ENCODE peak calls at places on chromosomes 4 and X, in five cellular contexts. N, E, X, A and I are unnamed samples.

GRCh38 chr4:186593587-186593973 is 38.2 kb upstream of the MTNR1A start:
- DNase-seq in A (no peak), N (no peak), E (no peak), X (no peak), I (no peak)

GRCh38 chrX:46757052-46757451 is 1.9 kb downstream of the SLC9A7 start:
- DNase-seq in A (no peak), X (no peak), N (no peak), E (no peak), I (no peak)

GRCh38 chr4:11343536-11343935 is 85.2 kb downstream of the HS3ST1 start:
- DNase-seq in A (no peak), X (no peak), E (no peak), N (no peak), I (no peak)

GRCh38 chr4:81032174-81032551 is 1.7 kb downstream of the BMP3 start:
- DNase-seq in X (no peak), A (no peak), N (no peak), E (no peak), I (no peak)

GRCh38 chrX:129808163-129808828 is 28.5 kb downstream of the SASH3 start:
- DNase-seq in A (no peak), E (no peak), X (no peak), N (no peak), I (no peak)

GRCh38 chrX:120311632-120312000 is 355 bp upstream of the TMEM255A start:
- DNase-seq in X (no peak), N (no peak), E (no peak), A (no peak), I (no peak)

GRCh38 chr4:80213117-80213815 is 16.0 kb downstream of the PRDM8 start:
- DNase-seq in N (no peak), E (no peak), X (no peak), A (no peak), I (no peak)

GRCh38 chr4:48033825-48034413 is 17.3 kb downstream of the NIPAL1 start:
- DNase-seq in A (no peak), E (peak; percentile 32), N (peak; percentile 40), X (peak; percentile 28), I (peak; percentile 12)

GRCh38 chrX:21948897-21949578 is 8.5 kb downstream of the SMS start:
- DNase-seq in A (no peak), N (peak; percentile 44), X (no peak), E (no peak), I (no peak)

GRCh38 chr4:87036713-87037112 is 101.9 kb downstream of the AFF1 start:
- DNase-seq in X (no peak), N (no peak), A (no peak), E (no peak), I (no peak)

GRCh38 chrX:3119376-3119775 is 78.1 kb downstream of the ARSF start:
- DNase-seq in E (no peak), N (no peak), X (no peak), A (no peak), I (no peak)

GRCh38 chr4:189656551-189657165 is 284.0 kb upstream of the FRG1 start:
- DNase-seq in A (no peak), E (no peak), N (no peak), X (no peak), I (no peak)

GRCh38 chrX:9909254-9909653 is 57.9 kb upstream of the CLDN34 start:
- DNase-seq in N (no peak), X (no peak), E (no peak), A (no peak), I (no peak)

GRCh38 chr4:149211961-149212360 is 603.7 kb downstream of the IQCM start:
- DNase-seq in N (no peak), X (no peak), A (no peak), E (no peak), I (no peak)

GRCh38 chrX:150547511-150548115 is 20.8 kb upstream of the MTM1 start:
- DNase-seq in X (no peak), E (peak; percentile 59), N (peak; percentile 35), A (no peak), I (no peak)

GRCh38 chrX:112613039-112613438 is 66.7 kb downstream of the LHFPL1 start:
- DNase-seq in A (no peak), E (no peak), X (no peak), N (no peak), I (no peak)

GRCh38 chr4:47933798-47934197 is 19.4 kb upstream of the NFXL1 start:
- DNase-seq in X (peak; percentile 32), N (peak; percentile 36), A (no peak), E (peak; percentile 42), I (peak; percentile 16)

GRCh38 chr4:84956014-84956413 is 10.5 kb downstream of the WDFY3 start:
- DNase-seq in A (no peak), N (no peak), X (no peak), E (no peak), I (no peak)

GRCh38 chr4:87804871-87805270 is 5.5 kb downstream of the IBSP start:
- DNase-seq in X (no peak), N (no peak), E (no peak), A (no peak), I (no peak)

GRCh38 chr4:150078996-150079581 is 844 bp downstream of the DCLK2 start:
- DNase-seq in A (no peak), X (no peak), E (no peak), N (peak; percentile 77), I (peak; percentile 55)

GRCh38 chr4:149409186-149410056 is 406.2 kb downstream of the IQCM start:
- DNase-seq in N (no peak), E (no peak), X (no peak), A (no peak), I (no peak)

GRCh38 chrX:9433596-9433995 is 31.3 kb upstream of the TBL1X start:
- DNase-seq in E (no peak), X (no peak), A (no peak), N (no peak), I (no peak)

GRCh38 chr4:31327031-31327430 is 606.9 kb downstream of the PCDH7 start:
- DNase-seq in N (no peak), X (no peak), A (no peak), E (no peak), I (no peak)

GRCh38 chr4:145130788-145131398 is 32.8 kb downstream of the ABCE1 start:
- DNase-seq in X (no peak), E (no peak), N (no peak), A (no peak), I (no peak)

GRCh38 chrX:16144420-16144819 is 21.1 kb downstream of the GRPR start:
- DNase-seq in N (no peak), E (no peak), X (no peak), A (no peak), I (no peak)

GRCh38 chr4:88159137-88159725 is 792 bp upstream of the ABCG2 start:
- DNase-seq in X (peak; percentile 44), A (no peak), N (no peak), E (no peak), I (peak; percentile 49)

GRCh38 chrX:154355776-154356140 is 18.7 kb downstream of the FLNA start:
- DNase-seq in N (no peak), E (no peak), A (no peak), X (no peak), I (no peak)

GRCh38 chr4:86099348-86099747 is 260.5 kb downstream of the MAPK10 start:
- DNase-seq in A (no peak), X (no peak), E (peak; percentile 14), N (no peak), I (no peak)

GRCh38 chr4:73721419-73721818 is 18.9 kb upstream of the CXCL8 start:
- DNase-seq in N (no peak), A (no peak), X (no peak), E (no peak), I (no peak)
- TF ChIP-seq FOXM1 in N (no peak), A (no peak), X (no peak), E (no peak), I (no peak)

GRCh38 chr4:21447320-21448055 is 501.1 kb downstream of the KCNIP4 start:
- DNase-seq in E (no peak), N (no peak), X (no peak), A (no peak), I (no peak)
- TF ChIP-seq FOXM1 in E (no peak), N (no peak), X (no peak), A (no peak), I (no peak)

GRCh38 chrX:13007519-13008188 is 32.7 kb downstream of the TMSB4X start:
- DNase-seq in A (no peak), X (no peak), E (no peak), N (no peak), I (no peak)

GRCh38 chrX:13008851-13009250 is 33.9 kb downstream of the TMSB4X start:
- DNase-seq in E (no peak), X (no peak), N (no peak), A (no peak), I (no peak)

GRCh38 chrX:13009844-13010243 is 34.6 kb downstream of the FAM9C start:
- DNase-seq in E (no peak), A (no peak), N (no peak), X (no peak), I (no peak)

GRCh38 chrX:13009256-13009655 is 34.3 kb downstream of the TMSB4X start:
- DNase-seq in A (no peak), E (no peak), X (no peak), N (no peak), I (no peak)

DNA sequence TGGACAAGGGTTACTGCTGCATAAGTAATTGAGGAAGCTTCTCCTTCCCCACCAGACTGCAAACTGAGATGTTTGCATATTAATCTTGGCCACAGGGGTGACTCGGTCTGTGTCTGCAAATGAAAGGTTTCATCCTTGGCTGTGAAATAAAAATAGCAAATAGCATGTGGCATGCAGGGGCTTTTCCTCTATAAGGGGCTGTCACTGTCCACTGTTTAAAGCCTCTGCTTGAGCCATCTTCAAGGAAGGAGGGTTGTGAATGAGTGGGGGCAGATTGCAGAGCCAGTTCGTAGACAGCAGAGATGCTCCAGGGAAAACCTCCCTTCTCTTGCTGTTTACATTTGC is 33.3 kb downstream of the TMSB4X start:
- DNase-seq in A (no peak), N (no peak), E (no peak), X (no peak), I (no peak)
- TF ChIP-seq FOXM1 in A (no peak), N (no peak), E (no peak), X (no peak), I (no peak)

DNA sequence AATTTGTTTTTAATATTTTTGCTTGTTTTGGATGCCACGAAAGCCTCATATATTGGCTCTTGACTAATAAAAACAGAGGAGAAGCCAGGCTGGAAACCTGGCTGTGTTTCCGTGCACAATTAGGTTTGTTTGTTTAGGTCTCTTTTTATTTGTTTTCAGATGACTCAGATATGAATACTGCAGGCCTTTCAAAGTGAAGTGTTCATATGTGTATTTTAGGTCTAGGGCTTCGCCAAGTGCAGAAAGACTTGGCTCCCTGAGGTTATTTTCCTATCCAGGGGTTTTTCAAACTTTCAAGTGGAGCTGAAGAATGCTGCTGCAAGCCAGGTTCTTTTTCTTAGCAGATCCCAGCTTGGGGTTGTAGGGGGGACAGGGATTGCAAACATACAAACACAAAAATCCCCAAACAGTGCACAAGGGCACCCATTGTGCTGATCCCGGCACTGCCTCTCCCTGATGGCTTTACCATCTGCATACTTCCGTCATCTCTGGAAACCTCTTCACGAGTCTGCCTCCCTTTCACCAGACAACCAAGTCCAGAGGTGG is 108.4 kb downstream of the SMIM20 start:
- DNase-seq in E (no peak), X (peak; percentile 73), A (no peak), N (no peak), I (no peak)
- TF ChIP-seq FOXM1 in E (no peak), X (no peak), A (no peak), N (no peak), I (no peak)